ENCODE peak calls at places on chromosomes 6 and 20, in seven cellular contexts. A, Q, Y, N, Z, G and S are unnamed samples.

GRCh38 chr6:36968266-36968977 is 13.9 kb downstream of the PI16 start:
- DNase-seq in Y (no peak), G (no peak), A (no peak), Z (no peak), N (no peak), Q (peak; percentile 69), S (peak; percentile 62)

GRCh38 chr6:5442946-5443345 is 181.6 kb downstream of the FARS2 start:
- DNase-seq in Q (no peak), A (no peak), N (peak; percentile 4), Z (no peak), Y (no peak), G (no peak), S (no peak)

GRCh38 chr6:52284131-52284459 is 447 bp downstream of the MCM3 start:
- DNase-seq in Q (no peak), N (no peak), Z (no peak), Y (peak; percentile 55), A (no peak), G (peak; percentile 20), S (peak; percentile 68)

GRCh38 chr20:36105731-36106226 is 48.8 kb upstream of the EPB41L1 start:
- DNase-seq in Y (no peak), Q (no peak), A (no peak), G (no peak), N (no peak), Z (no peak), S (no peak)

GRCh38 chr6:35427851-35428321 is 24.3 kb upstream of the FANCE start:
- DNase-seq in G (no peak), A (no peak), Y (no peak), Q (no peak), Z (no peak), N (peak; percentile 53), S (no peak)

GRCh38 chr6:170202416-170203135 is 88.3 kb downstream of the DLL1 start:
- DNase-seq in A (no peak), Y (no peak), G (no peak), Z (no peak), N (no peak), Q (no peak), S (no peak)

GRCh38 chr6:147311218-147311617 is 107.0 kb downstream of the STXBP5 start:
- DNase-seq in G (no peak), N (no peak), Z (no peak), A (no peak), Q (no peak), Y (no peak), S (no peak)

GRCh38 chr6:9126845-9127560 is 691.7 kb upstream of the SLC35B3 start:
- DNase-seq in N (no peak), A (no peak), Q (no peak), Y (peak; percentile 48), Z (no peak), G (no peak), S (no peak)

GRCh38 chr6:18359237-18359885 is 27.8 kb upstream of the RNF144B start:
- DNase-seq in Z (no peak), Y (no peak), A (no peak), G (no peak), Q (no peak), N (no peak), S (no peak)

GRCh38 chr20:18611492-18611891 is 23.6 kb downstream of the DTD1 start:
- DNase-seq in Y (no peak), A (no peak), Q (no peak), Z (no peak), G (no peak), N (no peak), S (no peak)

GRCh38 chr20:5996765-5997164 is 46.3 kb downstream of the MCM8 start:
- DNase-seq in N (no peak), Z (no peak), A (no peak), G (no peak), Q (no peak), Y (no peak), S (no peak)

GRCh38 chr6:18147160-18147559 is 7.7 kb downstream of the TPMT start:
- DNase-seq in G (no peak), Q (no peak), N (no peak), A (no peak), Y (no peak), Z (no peak), S (no peak)

GRCh38 chr20:535958-536357 is 7.6 kb downstream of the CSNK2A1 start:
- DNase-seq in Y (no peak), A (no peak), Z (no peak), G (no peak), Q (no peak), N (peak; percentile 80), S (no peak)

GRCh38 chr6:163459536-163459935 is 45.0 kb downstream of the QKI start:
- DNase-seq in Z (no peak), Y (no peak), G (no peak), A (no peak), N (no peak), Q (no peak), S (no peak)

GRCh38 chr6:40394381-40394780 is 192.8 kb downstream of the LRFN2 start:
- DNase-seq in Q (no peak), Y (no peak), A (no peak), N (no peak), Z (no peak), G (no peak), S (no peak)

GRCh38 chr20:52926505-52926904 is 45.7 kb upstream of the TSHZ2 start:
- DNase-seq in G (no peak), Z (no peak), Q (no peak), A (no peak), N (no peak), Y (no peak), S (no peak)

GRCh38 chr20:6750438-6750837 is 17.0 kb upstream of the BMP2 start:
- DNase-seq in Q (no peak), N (no peak), Z (no peak), A (no peak), G (no peak), Y (no peak), S (no peak)

GRCh38 chr6:159008656-159009288 is 8.8 kb upstream of the RSPH3 start:
- DNase-seq in A (no peak), G (no peak), Z (no peak), N (peak; percentile 30), Y (no peak), Q (no peak), S (no peak)

GRCh38 chr6:29678114-29678513 is 2.8 kb downstream of the ZFP57 start:
- DNase-seq in Q (no peak), Z (no peak), Y (no peak), G (no peak), N (no peak), A (no peak), S (no peak)

GRCh38 chr6:29679962-29680361 is 990 bp downstream of the ZFP57 start:
- DNase-seq in Z (no peak), Y (no peak), G (no peak), N (no peak), Q (no peak), A (no peak), S (no peak)

GRCh38 chr6:29681811-29682210 is 859 bp upstream of the ZFP57 start:
- DNase-seq in Q (no peak), N (no peak), G (no peak), Y (no peak), A (no peak), Z (no peak), S (no peak)

GRCh38 chr6:29680416-29680815 is 536 bp downstream of the ZFP57 start:
- DNase-seq in Y (no peak), N (no peak), G (no peak), Z (no peak), A (no peak), Q (no peak), S (no peak)

GRCh38 chr6:29680904-29681303 is at the start of gene ZFP57:
- DNase-seq in A (no peak), Q (no peak), Z (no peak), N (no peak), G (no peak), Y (no peak), S (no peak)
- H3K4me3 ChIP-seq in A (no peak within 1 kb of the TSS), Q (no peak within 1 kb of the TSS), Z (no peak within 1 kb of the TSS), N (no peak within 1 kb of the TSS), G (no peak within 1 kb of the TSS), Y (no peak within 1 kb of the TSS), S (no peak within 1 kb of the TSS)

GRCh38 chr20:51631953-51632352 is 89.4 kb upstream of the NFATC2 start:
- DNase-seq in Q (no peak), A (no peak), Y (no peak), Z (no peak), G (no peak), N (no peak), S (no peak)

GRCh38 chr20:51629399-51630058 is 87.0 kb upstream of the NFATC2 start:
- DNase-seq in Z (no peak), N (no peak), Q (no peak), Y (no peak), A (no peak), G (no peak), S (no peak)

GRCh38 chr20:51633430-51633829 is 90.9 kb upstream of the NFATC2 start:
- DNase-seq in G (no peak), Q (no peak), N (no peak), Z (no peak), A (no peak), Y (no peak), S (no peak)

GRCh38 chr20:51628533-51629398 is 86.2 kb upstream of the NFATC2 start:
- DNase-seq in G (no peak), Y (no peak), A (no peak), Z (no peak), Q (no peak), N (peak; percentile 93), S (no peak)

DNA sequence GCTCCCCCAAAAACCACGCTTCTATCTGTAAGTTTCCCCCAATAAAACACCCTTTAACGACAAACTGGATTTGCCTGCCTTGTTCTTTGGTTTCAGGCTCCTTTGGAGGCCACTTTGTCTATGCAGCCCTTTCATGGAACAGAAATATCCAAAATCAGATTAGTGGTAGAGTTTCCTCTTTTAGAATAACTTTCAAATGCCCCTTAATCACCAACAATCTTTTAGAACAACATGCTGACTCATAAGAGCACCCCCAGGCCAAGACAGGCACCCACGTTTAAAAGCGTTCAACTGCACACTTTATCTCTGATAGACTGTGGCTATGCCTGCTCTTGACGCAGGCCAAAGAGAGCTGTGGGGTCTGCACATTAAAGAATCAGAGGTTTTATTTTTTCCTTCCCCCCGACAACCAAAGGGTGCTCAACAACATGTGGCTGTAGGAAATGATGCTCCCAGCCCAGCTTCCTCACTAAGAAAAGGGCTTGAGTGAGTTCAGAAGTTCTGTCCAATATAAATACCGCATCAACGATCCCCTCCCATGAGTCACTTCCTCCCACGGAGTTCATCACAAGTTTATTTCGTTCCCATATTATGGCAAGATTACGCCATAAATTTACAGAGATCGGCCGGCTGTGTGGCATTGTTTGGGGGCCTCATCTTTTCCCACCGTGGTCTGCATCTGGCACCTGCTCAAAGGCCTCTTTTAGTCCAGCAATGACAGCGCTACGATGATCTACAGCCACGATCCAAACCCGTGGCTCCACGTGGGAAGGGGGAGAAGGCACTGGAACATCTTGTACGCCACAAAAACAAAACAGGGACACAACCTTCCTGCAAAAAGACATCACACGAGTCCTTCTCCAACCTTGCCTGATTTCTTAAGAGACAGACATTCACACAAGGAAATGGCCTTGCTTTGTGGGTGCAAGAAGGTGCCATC is 88.8 kb upstream of the NFATC2 start:
- DNase-seq in Z (no peak), A (peak; percentile 83), N (peak; percentile 100), Q (peak; percentile 55), Y (peak; percentile 48), G (no peak), S (peak; percentile 94)
- TF ChIP-seq POLR2A in Z (no peak), A (peak; percentile 29), N (peak; percentile 55), Q (peak; percentile 40), Y (no peak), G (no peak), S (no peak)

GRCh38 chr6:160812097-160812496 is 110.1 kb downstream of the PLG start:
- DNase-seq in Q (no peak), A (no peak), G (no peak), Y (no peak), N (no peak), Z (no peak), S (no peak)
- H3K4me1 ChIP-seq in Q (no peaks in the 10 kb centered on the region), A (no peaks in the 10 kb centered on the region), G (peaks cover 5% of the 10 kb centered on the region), Y (no peaks in the 10 kb centered on the region), N (no peaks in the 10 kb centered on the region), Z (no peaks in the 10 kb centered on the region), S (no peaks in the 10 kb centered on the region)

GRCh38 chr20:10897341-10897740 is 223.5 kb upstream of the JAG1 start:
- DNase-seq in Q (no peak), A (no peak), G (no peak), Y (no peak), Z (no peak), N (no peak), S (no peak)
- H3K4me3 ChIP-seq in Q (no peak overlapping the region), A (no peak overlapping the region), G (no peak overlapping the region), Y (no peak overlapping the region), Z (no peak overlapping the region), N (no peak overlapping the region), S (no peak overlapping the region)